ENCODE peak calls at places on chromosome X, in ten cellular contexts. A is GM23248; B is Caco-2; Q is adipocyte; V is Peyer's patch; D is effector memory CD4-positive, alpha-beta T cell; X is WERI-Rb-1; O is mucosa of descending colon; P is OCI-LY7; S is upper lobe of right lung. H is an unnamed sample. For H3K36me3, the result is how much of the 10 kb centered on the place peaks cover.

GRCh38 chrX:334971-335757 is 16.6 kb upstream of the GTPBP6 start:
- DNase-seq in O (no peak), Q (no peak), B (no peak), D (no peak), S (peak), V (no peak), X (peak), A (no peak), P (no peak), H (no peak)

GRCh38 chrX:154140742-154141141 is 3.3 kb upstream of the OPN1LW start:
- DNase-seq in A (no peak), V (no peak), O (no peak), P (no peak), D (no peak), B (no peak), X (peak), Q (no peak), S (no peak), H (no peak)

GRCh38 chrX:101219840-101220191 is 230 bp downstream of the DRP2 start:
- DNase-seq in O (no peak), B (no peak), X (no peak), D (no peak), S (no peak), Q (peak), V (no peak), A (peak), P (no peak), H (no peak)

GRCh38 chrX:12241026-12241425 is 102.8 kb downstream of the FRMPD4 start:
- DNase-seq in Q (no peak), D (no peak), A (no peak), P (no peak), X (no peak), O (no peak), B (no peak), V (no peak), S (no peak), H (no peak)

GRCh38 chrX:9037296-9037695 is 3.4 kb upstream of the FAM9B start:
- DNase-seq in D (no peak), S (no peak), A (no peak), B (no peak), O (no peak), X (no peak), Q (no peak), P (no peak), V (no peak), H (no peak)

GRCh38 chrX:151181088-151181487 is 4.7 kb downstream of the GPR50 start:
- DNase-seq in P (no peak), S (no peak), Q (no peak), X (no peak), D (no peak), O (no peak), B (no peak), A (no peak), V (no peak), H (no peak)

GRCh38 chrX:115449742-115450141 is 111.2 kb upstream of the PLS3 start:
- DNase-seq in B (no peak), Q (peak), V (no peak), S (no peak), P (no peak), O (peak), D (no peak), X (no peak), A (no peak), H (no peak)

GRCh38 chrX:118632862-118633261 is 94.5 kb upstream of the IL13RA1 start:
- DNase-seq in V (no peak), D (no peak), O (no peak), S (no peak), Q (no peak), B (no peak), A (no peak), P (no peak), X (no peak), H (no peak)

GRCh38 chrX:6645216-6645615 is 110.3 kb upstream of the VCX3A start:
- DNase-seq in B (no peak), P (no peak), S (no peak), A (no peak), V (no peak), Q (no peak), X (no peak), O (no peak), D (no peak), H (no peak)

GRCh38 chrX:103565752-103566151 is 19.6 kb upstream of the TCEAL4 start:
- DNase-seq in X (no peak), A (peak), Q (peak), S (no peak), P (no peak), B (no peak), D (no peak), V (no peak), O (no peak), H (no peak)

GRCh38 chrX:113790987-113791386 is 792.9 kb upstream of the HTR2C start:
- DNase-seq in V (no peak), X (no peak), B (no peak), O (no peak), S (no peak), A (no peak), Q (peak), P (no peak), D (no peak), H (no peak)

GRCh38 chrX:130351567-130351966 is 11.8 kb downstream of the SLC25A14 start:
- DNase-seq in X (no peak), Q (no peak), V (no peak), S (no peak), P (no peak), A (no peak), O (no peak), B (no peak), D (no peak), H (no peak)

GRCh38 chrX:37787353-37787869 is 7.6 kb downstream of the CYBB start:
- DNase-seq in X (no peak), P (peak), O (no peak), A (no peak), B (no peak), S (no peak), V (no peak), Q (no peak), D (no peak), H (no peak)

GRCh38 chrX:64151911-64152310 is 53.6 kb downstream of the AMER1 start:
- DNase-seq in A (no peak), V (no peak), X (no peak), P (no peak), O (no peak), B (no peak), S (no peak), Q (no peak), D (no peak), H (no peak)

GRCh38 chrX:661154-661553 is 30.6 kb downstream of the SHOX start:
- DNase-seq in D (no peak), O (no peak), Q (no peak), V (no peak), B (no peak), A (no peak), P (no peak), S (no peak), X (no peak), H (no peak)

GRCh38 chrX:85221361-85221760 is 22.2 kb downstream of the SATL1 start:
- DNase-seq in D (no peak), S (no peak), X (no peak), O (no peak), A (no peak), Q (no peak), B (no peak), P (no peak), V (no peak), H (no peak)

GRCh38 chrX:1468250-1468772 is 15.6 kb upstream of the ASMTL start:
- DNase-seq in S (peak), D (peak), A (peak), B (peak), V (peak), P (peak), Q (peak), O (peak), X (no peak), H (peak)

GRCh38 chrX:41137589-41137988 is 52.3 kb downstream of the USP9X start:
- DNase-seq in Q (peak), A (peak), V (no peak), P (peak), S (no peak), X (no peak), O (no peak), D (no peak), B (no peak), H (no peak)

GRCh38 chrX:53442322-53442631 is 8.1 kb upstream of the HSD17B10 start:
- DNase-seq in S (no peak), V (no peak), P (no peak), D (no peak), A (no peak), O (peak), B (no peak), X (no peak), Q (no peak), H (no peak)

GRCh38 chrX:124641737-124642491 is 295.6 kb downstream of the SH2D1A start:
- DNase-seq in O (no peak), D (no peak), V (no peak), X (no peak), B (no peak), A (no peak), P (peak), Q (no peak), S (no peak), H (no peak)

GRCh38 chrX:50747471-50747900 is 66.5 kb downstream of the SHROOM4 start:
- DNase-seq in X (peak), O (no peak), B (no peak), S (no peak), A (peak), P (peak), V (no peak), Q (peak), D (no peak), H (peak)

GRCh38 chrX:21487832-21488231 is 113.6 kb downstream of the CNKSR2 start:
- DNase-seq in S (no peak), A (no peak), B (no peak), P (no peak), Q (no peak), V (no peak), X (no peak), D (no peak), O (peak), H (no peak)

GRCh38 chrX:97238632-97239031 is 354.9 kb downstream of the RPA4 start:
- DNase-seq in B (no peak), D (no peak), V (no peak), O (no peak), A (no peak), X (no peak), Q (peak), S (no peak), P (no peak), H (no peak)

GRCh38 chrX:50691820-50692219 is 122.2 kb downstream of the SHROOM4 start:
- DNase-seq in A (peak), D (peak), B (no peak), Q (peak), X (peak), S (no peak), O (peak), V (no peak), P (peak), H (peak)

GRCh38 chrX:68196939-68197791 is 236.1 kb downstream of the OPHN1 start:
- DNase-seq in D (no peak), P (peak), Q (peak), B (peak), S (no peak), A (peak), O (peak), V (peak), X (peak), H (peak)

GRCh38 chrX:131861088-131861787 is 161.9 kb upstream of the STK26 start:
- DNase-seq in O (no peak), A (peak), V (no peak), B (no peak), Q (no peak), X (no peak), S (no peak), P (no peak), D (no peak), H (no peak)

GRCh38 chrX:152923599-152923998 is 25.7 kb downstream of the ZNF185 start:
- DNase-seq in Q (no peak), O (no peak), D (no peak), S (no peak), V (no peak), P (no peak), B (no peak), X (peak), A (no peak), H (peak)

GRCh38 chrX:105821471-105822081 is 763 bp upstream of the NRK start:
- DNase-seq in S (peak), P (no peak), Q (peak), B (peak), V (peak), X (no peak), A (no peak), O (peak), D (no peak), H (no peak)

GRCh38 chrX:20347486-20347885 is 80.8 kb upstream of the RPS6KA3 start:
- DNase-seq in V (no peak), S (no peak), X (no peak), Q (peak), D (no peak), O (no peak), P (no peak), B (no peak), A (peak), H (no peak)

GRCh38 chrX:65528705-65529340 is 5.8 kb downstream of the LAS1L start:
- DNase-seq in P (peak), V (peak), Q (peak), A (peak), X (peak), O (peak), D (peak), B (no peak), S (no peak), H (peak)

GRCh38 chrX:101079223-101079622 is 544 bp downstream of the TMEM35A start:
- DNase-seq in D (no peak), Q (peak), S (no peak), V (no peak), P (no peak), O (peak), X (no peak), A (peak), B (no peak), H (no peak)

GRCh38 chrX:106903856-106904528 is 851 bp upstream of the RIPPLY1 start:
- DNase-seq in Q (no peak), O (no peak), V (no peak), P (no peak), A (no peak), S (no peak), B (no peak), X (no peak), D (no peak), H (no peak)

GRCh38 chrX:153673398-153674218 is at the start of gene PNCK:
- DNase-seq in X (no peak), D (no peak), P (no peak), B (no peak), Q (no peak), S (no peak), O (no peak), A (no peak), V (peak), H (no peak)

GRCh38 chrX:104254442-104255115 is at the start of gene ESX1:
- DNase-seq in A (peak), O (peak), X (no peak), D (no peak), Q (no peak), V (no peak), P (no peak), S (no peak), B (no peak), H (no peak)

GRCh38 chrX:153065389-153065788 is 6.9 kb upstream of the PNMA6A start:
- DNase-seq in O (no peak), A (peak), X (no peak), P (no peak), Q (peak), D (no peak), S (no peak), V (no peak), B (no peak), H (no peak)

GRCh38 chrX:28794751-28795150 is 207.5 kb downstream of the IL1RAPL1 start:
- DNase-seq in X (no peak), B (no peak), D (no peak), S (no peak), A (no peak), P (no peak), V (no peak), Q (no peak), O (no peak), H (no peak)

GRCh38 chrX:13764765-13765164 is 30.2 kb downstream of the OFD1 start:
- DNase-seq in D (no peak), O (no peak), B (no peak), Q (peak), V (no peak), S (no peak), X (peak), P (no peak), A (no peak), H (no peak)
- H3K36me3 ChIP-seq in D (under half), O (under half), B (under half), Q (half or more), V (under half), S (under half), X (half or more), P (half or more), A (under half), H (half or more)

GRCh38 chrX:91311969-91312368 is 122.7 kb upstream of the PABPC5 start:
- DNase-seq in O (no peak), B (no peak), Q (no peak), V (no peak), P (no peak), S (no peak), A (no peak), X (no peak), D (no peak), H (no peak)
- H3K36me3 ChIP-seq in O (under half), B (under half), Q (under half), V (under half), P (under half), S (under half), A (under half), X (under half), D (under half), H (under half)

DNA sequence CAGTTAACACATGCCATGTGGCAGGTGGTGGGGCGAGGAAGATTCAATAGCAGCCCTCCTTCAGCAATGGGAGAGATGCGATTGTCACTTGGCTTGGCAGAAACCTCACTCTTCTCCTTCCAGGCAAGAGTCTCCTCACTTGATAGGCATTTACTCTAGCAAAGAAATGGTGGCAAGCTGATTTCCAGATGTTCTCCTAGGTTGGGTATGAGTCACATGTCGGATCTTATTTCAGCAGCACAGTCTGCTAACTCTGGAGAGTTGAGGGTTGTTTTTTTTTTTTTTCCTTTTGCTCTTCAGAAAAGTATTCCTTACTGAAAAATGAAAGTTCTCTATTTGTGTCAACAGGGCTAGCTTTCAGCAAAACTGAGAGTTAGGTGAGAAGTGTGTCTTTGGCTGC is 119.5 kb upstream of the CHRDL1 start:
- DNase-seq in Q (peak), A (peak), X (no peak), O (no peak), V (no peak), B (no peak), P (no peak), S (no peak), D (no peak), H (no peak)
- H3K36me3 ChIP-seq in Q (under half), A (under half), X (under half), O (under half), V (under half), B (under half), P (under half), S (under half), D (under half), H (under half)

DNA sequence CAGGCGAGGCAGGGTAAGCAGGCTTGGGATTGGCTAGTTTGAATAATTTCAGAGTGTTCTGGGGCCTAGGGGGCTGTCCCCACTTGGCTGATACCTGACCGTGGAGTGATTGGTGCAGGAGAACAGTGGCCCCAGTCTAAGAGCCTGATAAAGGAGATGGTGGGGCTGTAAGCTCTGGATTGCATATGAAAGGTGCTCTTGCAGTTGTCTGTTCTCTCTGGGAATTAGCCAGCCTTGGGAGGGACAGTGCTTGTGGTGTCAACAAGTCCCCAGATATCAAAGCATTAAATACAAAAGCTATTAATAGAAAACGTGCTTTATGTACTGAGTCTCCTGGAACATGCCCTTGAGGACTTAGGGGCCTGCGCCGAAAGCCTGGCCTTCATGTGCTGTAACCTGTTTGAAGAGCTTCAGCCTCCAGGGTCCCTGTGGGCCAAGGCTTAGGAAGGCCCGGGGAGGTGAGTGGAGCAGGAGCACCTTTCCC is 30.4 kb upstream of the CLTRN start:
- DNase-seq in A (no peak), S (no peak), Q (no peak), V (no peak), P (no peak), X (no peak), O (no peak), B (no peak), D (no peak), H (no peak)
- H3K36me3 ChIP-seq in A (under half), S (under half), Q (half or more), V (under half), P (half or more), X (under half), O (under half), B (under half), D (under half), H (under half)

GRCh38 chrX:47212381-47213293 is 5.8 kb upstream of the CDK16 start:
- DNase-seq in A (no peak), P (no peak), V (peak), X (no peak), Q (no peak), O (no peak), S (no peak), B (no peak), D (no peak), H (no peak)
- H3K36me3 ChIP-seq in A (under half), P (half or more), V (under half), X (half or more), Q (half or more), O (under half), S (half or more), B (under half), D (half or more), H (half or more)

GRCh38 chrX:48938721-48939416 is 18.5 kb downstream of the OTUD5 start:
- DNase-seq in S (no peak), D (peak), A (no peak), Q (no peak), O (no peak), X (no peak), B (no peak), V (peak), P (peak), H (peak)

GRCh38 chrX:48936429-48937064 is 17.7 kb upstream of the PIM2 start:
- DNase-seq in B (no peak), O (no peak), Q (no peak), A (no peak), X (no peak), V (no peak), P (no peak), S (no peak), D (no peak), H (no peak)

GRCh38 chrX:48934581-48935331 is 15.9 kb upstream of the PIM2 start:
- DNase-seq in A (no peak), Q (no peak), X (no peak), D (no peak), S (no peak), O (no peak), P (no peak), B (no peak), V (no peak), H (no peak)

GRCh38 chrX:48939417-48940228 is 17.8 kb downstream of the OTUD5 start:
- DNase-seq in V (peak), O (no peak), D (no peak), P (peak), B (no peak), A (no peak), S (no peak), X (no peak), Q (no peak), H (no peak)

DNA sequence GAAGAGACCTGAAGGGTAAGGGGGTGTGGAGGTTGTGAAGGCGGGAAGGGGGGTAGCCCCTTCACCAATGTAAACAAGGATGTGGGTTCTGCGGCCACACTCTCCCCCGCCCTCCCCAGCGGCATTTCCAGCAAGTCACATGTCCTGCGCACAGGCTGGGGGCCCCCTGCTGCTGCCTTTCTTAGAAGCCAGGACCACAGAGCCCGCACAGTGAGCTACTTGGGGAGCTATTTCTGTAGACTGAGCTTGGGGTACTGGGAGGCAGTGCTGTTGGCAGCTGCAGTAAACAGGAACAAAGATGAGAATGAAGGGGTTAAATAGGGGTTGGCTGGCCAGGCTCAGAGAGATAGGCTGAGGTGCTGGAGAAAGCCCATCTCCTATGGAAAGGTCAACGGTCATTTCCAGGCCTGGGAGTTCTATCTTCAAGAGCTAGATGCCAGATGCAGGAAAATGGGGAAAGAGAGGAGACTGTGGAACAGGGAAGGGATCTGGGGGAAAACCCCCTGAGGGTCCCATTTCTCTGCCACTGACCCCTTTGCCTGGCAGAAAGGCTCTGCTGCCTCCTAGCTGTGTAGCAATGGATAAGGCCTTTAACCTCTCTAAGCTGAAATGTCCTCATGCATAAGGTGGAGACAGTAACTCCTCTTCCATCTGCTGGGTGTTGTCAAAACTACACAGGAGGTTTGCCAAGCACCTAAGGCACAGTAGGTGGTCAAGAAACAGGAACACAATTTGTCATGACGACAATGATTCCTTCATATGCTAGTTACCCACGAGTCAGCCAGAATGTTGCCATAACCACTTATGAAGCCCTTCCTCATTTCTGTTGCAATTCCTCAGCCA is 18.5 kb upstream of the PIM2 start:
- DNase-seq in D (peak), Q (no peak), A (peak), S (peak), O (peak), V (peak), P (peak), X (no peak), B (no peak), H (peak)
- H3K36me3 ChIP-seq in D (under half), Q (under half), A (under half), S (under half), O (under half), V (under half), P (half or more), X (under half), B (under half), H (half or more)

H was measured in DND-41.